ENCODE peak calls at places on chromosomes 3 and 15, in ten cellular contexts. One of them, this sample, is unnamed.

GRCh38 chr3:187015903-187016638 is 85.7 kb downstream of the ST6GAL1 start:
- DNase-seq in NCI-H1105 treated with DMSO at 0.1 percent for 48 hours: no peak
- DNase-seq in SK-N-SH: no peak
- DNase-seq in T-helper 9 cell: no peak
- DNase-seq in fibroblast of mammary gland: no peak
- DNase-seq in fibroblast of the aortic adventitia: no peak
- DNase-seq in T1000: no peak
- DNase-seq in AG04450: no peak
- DNase-seq in A549: no peak
- DNase-seq in psoas muscle: no peak
- DNase-seq in this sample: no peak

GRCh38 chr3:138263104-138263503 is 66.5 kb downstream of the NME9 start:
- DNase-seq in NCI-H1105 treated with DMSO at 0.1 percent for 48 hours: no peak
- DNase-seq in SK-N-SH: no peak
- DNase-seq in T-helper 9 cell: no peak
- DNase-seq in fibroblast of mammary gland: no peak
- DNase-seq in fibroblast of the aortic adventitia: no peak
- DNase-seq in T1000: no peak
- DNase-seq in AG04450: no peak
- DNase-seq in A549: peak
- DNase-seq in psoas muscle: no peak
- DNase-seq in this sample: no peak

GRCh38 chr3:12423918-12424634 is 60.2 kb upstream of the TSEN2 start:
- DNase-seq in NCI-H1105 treated with DMSO at 0.1 percent for 48 hours: no peak
- DNase-seq in SK-N-SH: peak
- DNase-seq in T-helper 9 cell: no peak
- DNase-seq in fibroblast of mammary gland: peak
- DNase-seq in fibroblast of the aortic adventitia: peak
- DNase-seq in T1000: peak
- DNase-seq in AG04450: no peak
- DNase-seq in A549: peak
- DNase-seq in psoas muscle: no peak
- DNase-seq in this sample: no peak

GRCh38 chr3:129593230-129593594 is 13.3 kb downstream of the PLXND1 start:
- DNase-seq in NCI-H1105 treated with DMSO at 0.1 percent for 48 hours: no peak
- DNase-seq in SK-N-SH: no peak
- DNase-seq in T-helper 9 cell: no peak
- DNase-seq in fibroblast of mammary gland: no peak
- DNase-seq in fibroblast of the aortic adventitia: no peak
- DNase-seq in T1000: no peak
- DNase-seq in AG04450: no peak
- DNase-seq in A549: no peak
- DNase-seq in psoas muscle: no peak
- DNase-seq in this sample: no peak

GRCh38 chr3:131091768-131092167 is 65.1 kb downstream of the NEK11 start:
- DNase-seq in NCI-H1105 treated with DMSO at 0.1 percent for 48 hours: no peak
- DNase-seq in SK-N-SH: no peak
- DNase-seq in T-helper 9 cell: no peak
- DNase-seq in fibroblast of mammary gland: peak
- DNase-seq in fibroblast of the aortic adventitia: no peak
- DNase-seq in T1000: peak
- DNase-seq in AG04450: no peak
- DNase-seq in A549: peak
- DNase-seq in psoas muscle: no peak
- DNase-seq in this sample: peak

GRCh38 chr15:38038659-38039442 is 104.4 kb downstream of the TMCO5A start:
- DNase-seq in NCI-H1105 treated with DMSO at 0.1 percent for 48 hours: no peak
- DNase-seq in SK-N-SH: no peak
- DNase-seq in T-helper 9 cell: no peak
- DNase-seq in fibroblast of mammary gland: peak
- DNase-seq in fibroblast of the aortic adventitia: peak
- DNase-seq in T1000: no peak
- DNase-seq in AG04450: peak
- DNase-seq in A549: no peak
- DNase-seq in psoas muscle: no peak
- DNase-seq in this sample: no peak

GRCh38 chr15:43872416-43873020 is 45.7 kb downstream of the WDR76 start:
- DNase-seq in NCI-H1105 treated with DMSO at 0.1 percent for 48 hours: peak
- DNase-seq in SK-N-SH: peak
- DNase-seq in T-helper 9 cell: no peak
- DNase-seq in fibroblast of mammary gland: peak
- DNase-seq in fibroblast of the aortic adventitia: peak
- DNase-seq in T1000: peak
- DNase-seq in AG04450: peak
- DNase-seq in A549: peak
- DNase-seq in psoas muscle: no peak
- DNase-seq in this sample: peak

GRCh38 chr3:149532463-149533180 is 58.1 kb downstream of the TM4SF4 start:
- DNase-seq in NCI-H1105 treated with DMSO at 0.1 percent for 48 hours: no peak
- DNase-seq in SK-N-SH: no peak
- DNase-seq in T-helper 9 cell: no peak
- DNase-seq in fibroblast of mammary gland: no peak
- DNase-seq in fibroblast of the aortic adventitia: no peak
- DNase-seq in T1000: no peak
- DNase-seq in AG04450: no peak
- DNase-seq in A549: no peak
- DNase-seq in psoas muscle: no peak
- DNase-seq in this sample: no peak

This sample was measured in SJSA1.